ENCODE peak calls at places on chromosomes 3 and 15, in ten cellular contexts. R, Q, W, D, H, X, S, F, V and G are unnamed samples.

GRCh38 chr15:101128191-101128590 is 123.7 kb downstream of the CHSY1 start:
- DNase-seq in R (no peak), Q (peak; percentile 94), W (no peak), D (peak; percentile 98), H (peak; percentile 85), X (peak; percentile 1), S (no peak), F (peak; percentile 75), V (no peak), G (peak; percentile 96)

GRCh38 chr3:31106204-31106603 is 211.7 kb upstream of the GADL1 start:
- DNase-seq in R (no peak), Q (peak; percentile 16), W (no peak), D (peak; percentile 90), H (peak; percentile 82), X (no peak), S (no peak), F (no peak), V (no peak), G (no peak)

GRCh38 chr3:49378249-49378899 is 20.2 kb upstream of the GPX1 start:
- DNase-seq in R (peak; percentile 53), Q (no peak), W (no peak), D (peak; percentile 94), H (peak; percentile 44), X (no peak), S (peak; percentile 17), F (no peak), V (no peak), G (no peak)

GRCh38 chr3:120568624-120569023 is 27.5 kb upstream of the NDUFB4 start:
- DNase-seq in R (no peak), Q (no peak), W (no peak), D (peak; percentile 62), H (no peak), X (no peak), S (no peak), F (no peak), V (no peak), G (no peak)

GRCh38 chr15:57897870-57898269 is 167.6 kb downstream of the ALDH1A2 start:
- DNase-seq in R (no peak), Q (no peak), W (no peak), D (no peak), H (no peak), X (no peak), S (no peak), F (no peak), V (no peak), G (no peak)

GRCh38 chr3:125219261-125219701 is 6.7 kb upstream of the SLC12A8 start:
- DNase-seq in R (no peak), Q (no peak), W (no peak), D (no peak), H (no peak), X (no peak), S (no peak), F (no peak), V (no peak), G (no peak)

GRCh38 chr3:56291953-56292352 is 176.3 kb downstream of the ERC2 start:
- DNase-seq in R (no peak), Q (no peak), W (no peak), D (peak; percentile 88), H (no peak), X (no peak), S (no peak), F (no peak), V (no peak), G (no peak)

GRCh38 chr3:66413151-66413751 is 87.6 kb downstream of the LRIG1 start:
- DNase-seq in R (no peak), Q (peak; percentile 87), W (no peak), D (peak; percentile 98), H (peak; percentile 4), X (no peak), S (no peak), F (no peak), V (no peak), G (no peak)

GRCh38 chr3:197541756-197542539 is 13.8 kb downstream of the BDH1 start:
- DNase-seq in R (peak; percentile 64), Q (peak; percentile 58), W (peak; percentile 24), D (peak; percentile 50), H (no peak), X (no peak), S (peak; percentile 48), F (no peak), V (no peak), G (no peak)

GRCh38 chr3:100698736-100699135 is 10.6 kb upstream of the TFG start:
- DNase-seq in R (no peak), Q (no peak), W (no peak), D (no peak), H (no peak), X (no peak), S (no peak), F (no peak), V (no peak), G (no peak)

GRCh38 chr3:177015881-177016280 is 181.4 kb downstream of the TBL1XR1 start:
- DNase-seq in R (no peak), Q (no peak), W (no peak), D (peak; percentile 11), H (no peak), X (no peak), S (no peak), F (no peak), V (no peak), G (no peak)

GRCh38 chr3:158991146-158991705 is 189.4 kb downstream of the MFSD1 start:
- DNase-seq in R (no peak), Q (no peak), W (peak; percentile 57), D (no peak), H (peak; percentile 80), X (no peak), S (no peak), F (no peak), V (no peak), G (no peak)

GRCh38 chr15:27538325-27538724 is 560.8 kb downstream of the OCA2 start:
- DNase-seq in R (no peak), Q (no peak), W (no peak), D (no peak), H (no peak), X (no peak), S (no peak), F (no peak), V (no peak), G (no peak)

GRCh38 chr15:90512981-90513380 is 16.7 kb upstream of the CRTC3 start:
- DNase-seq in R (no peak), Q (no peak), W (no peak), D (no peak), H (no peak), X (no peak), S (no peak), F (no peak), V (no peak), G (no peak)

GRCh38 chr3:197023998-197024651 is 5.5 kb downstream of the MELTF start:
- DNase-seq in R (no peak), Q (no peak), W (no peak), D (no peak), H (no peak), X (peak; percentile 41), S (no peak), F (no peak), V (no peak), G (no peak)

GRCh38 chr3:154122912-154123559 is 1.8 kb downstream of the ARHGEF26 start:
- DNase-seq in R (no peak), Q (no peak), W (no peak), D (peak; percentile 27), H (peak; percentile 41), X (no peak), S (no peak), F (no peak), V (no peak), G (no peak)
- H3K4me3 ChIP-seq in R (peak overlapping the region; percentile 63), Q (peak overlapping the region; percentile 78), W (peak overlapping the region; percentile 85), D (peak overlapping the region; percentile 80), H (peak overlapping the region; percentile 93), X (no peak overlapping the region), S (peak overlapping the region; percentile 96), F (peak overlapping the region; percentile 80), V (peak overlapping the region; percentile 89), G (peak overlapping the region; percentile 80)

GRCh38 chr15:49037546-49037940 is 8.7 kb downstream of the SECISBP2L start:
- DNase-seq in R (no peak), Q (no peak), W (no peak), D (no peak), H (no peak), X (no peak), S (no peak), F (no peak), V (no peak), G (no peak)

GRCh38 chr15:49035825-49036224 is 10.4 kb downstream of the SECISBP2L start:
- DNase-seq in R (no peak), Q (no peak), W (no peak), D (no peak), H (no peak), X (no peak), S (no peak), F (no peak), V (no peak), G (no peak)

GRCh38 chr15:49040151-49040550 is 6.1 kb downstream of the SECISBP2L start:
- DNase-seq in R (no peak), Q (no peak), W (no peak), D (no peak), H (no peak), X (no peak), S (no peak), F (no peak), V (no peak), G (no peak)

GRCh38 chr15:49038382-49038781 is 7.9 kb downstream of the SECISBP2L start:
- DNase-seq in R (no peak), Q (no peak), W (peak; percentile 25), D (peak; percentile 23), H (peak; percentile 45), X (no peak), S (no peak), F (no peak), V (no peak), G (no peak)

GRCh38 chr15:49036650-49037545 is 9.3 kb downstream of the SECISBP2L start:
- DNase-seq in R (no peak), Q (peak; percentile 18), W (no peak), D (peak; percentile 69), H (peak; percentile 76), X (no peak), S (no peak), F (no peak), V (no peak), G (no peak)
- H3K4me3 ChIP-seq in R (no peak overlapping the region), Q (no peak overlapping the region), W (no peak overlapping the region), D (no peak overlapping the region), H (no peak overlapping the region), X (no peak overlapping the region), S (no peak overlapping the region), F (no peak overlapping the region), V (no peak overlapping the region), G (no peak overlapping the region)

GRCh38 chr3:29181872-29182271 is 99.0 kb upstream of the RBMS3 start:
- DNase-seq in R (no peak), Q (no peak), W (no peak), D (no peak), H (no peak), X (no peak), S (no peak), F (no peak), V (no peak), G (no peak)
- H3K4me3 ChIP-seq in R (no peak overlapping the region), Q (no peak overlapping the region), W (no peak overlapping the region), D (no peak overlapping the region), H (no peak overlapping the region), X (no peak overlapping the region), S (no peak overlapping the region), F (no peak overlapping the region), V (no peak overlapping the region), G (no peak overlapping the region)

DNA sequence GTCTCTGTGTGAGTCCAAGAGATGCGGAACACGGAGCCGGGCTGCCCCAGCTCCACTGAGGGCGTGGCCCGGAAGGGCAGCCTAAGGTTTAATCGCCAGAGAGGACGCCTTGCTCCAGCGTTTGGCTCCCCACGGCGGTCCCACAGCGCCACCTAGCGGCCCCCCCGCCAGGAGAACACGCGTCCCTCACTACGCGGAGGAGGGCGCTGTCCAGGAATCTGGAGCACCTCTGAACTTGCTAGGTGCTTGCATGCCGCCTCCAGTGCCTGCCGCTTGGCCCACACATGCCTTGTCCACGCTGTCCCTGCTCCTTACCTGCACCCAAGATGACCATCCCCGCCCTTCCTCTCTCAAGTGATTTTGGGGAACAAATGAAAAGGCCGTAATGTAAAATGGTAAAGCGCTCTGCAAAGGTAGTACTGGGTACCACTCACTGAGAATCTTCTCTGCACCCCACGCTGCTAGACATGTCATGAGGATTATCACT is 14.4 kb upstream of the MRPS22 start:
- DNase-seq in R (peak; percentile 88), Q (no peak), W (peak; percentile 91), D (peak; percentile 64), H (peak; percentile 85), X (peak; percentile 88), S (peak; percentile 89), F (peak; percentile 96), V (peak; percentile 37), G (peak; percentile 32)
- H3K4me3 ChIP-seq in R (no peak overlapping the region), Q (peak overlapping the region; percentile 20), W (no peak overlapping the region), D (no peak overlapping the region), H (no peak overlapping the region), X (peak overlapping the region; percentile 55), S (no peak overlapping the region), F (no peak overlapping the region), V (peak overlapping the region; percentile 52), G (no peak overlapping the region)